ENCODE peak calls at places on chromosomes 2 and 18, in seven cellular contexts. K is BJ; N is activated effector memory CD4-positive, alpha-beta T cell treated with Interleukin-2 at 50 U/mL for 16 hours; T is H54; I is AG20443; A is amygdala; U is putamen. X is an unnamed sample.

GRCh38 chr2:7010376-7010775 is 93.2 kb downstream of the RNF144A start:
- DNase-seq in K (peak), N (no peak), T (no peak), I (peak), A (no peak), U (no peak), X (no peak)

GRCh38 chr2:224362094-224362493 is 39.8 kb downstream of the FAM124B start:
- DNase-seq in K (no peak), N (no peak), T (no peak), I (no peak), A (no peak), U (no peak), X (no peak)

GRCh38 chr2:233468047-233468745 is 98.4 kb downstream of the USP40 start:
- DNase-seq in K (no peak), N (no peak), T (no peak), I (no peak), A (no peak), U (no peak), X (no peak)

GRCh38 chr2:230935132-230935435 is 10.0 kb upstream of the GPR55 start:
- DNase-seq in K (no peak), N (no peak), T (no peak), I (no peak), A (no peak), U (no peak), X (no peak)

GRCh38 chr2:47344890-47345583 is 57.9 kb upstream of the MSH2 start:
- DNase-seq in K (peak), N (no peak), T (peak), I (peak), A (peak), U (peak), X (no peak)

GRCh38 chr2:120939595-120940318 is 204.1 kb downstream of the GLI2 start:
- DNase-seq in K (peak), N (no peak), T (no peak), I (peak), A (no peak), U (no peak), X (no peak)

GRCh38 chr2:73111300-73112025 is 1.3 kb downstream of the RAB11FIP5 start:
- DNase-seq in K (no peak), N (no peak), T (peak), I (peak), A (no peak), U (no peak), X (no peak)

GRCh38 chr2:166573393-166573792 is 79.3 kb upstream of the SCN7A start:
- DNase-seq in K (peak), N (no peak), T (peak), I (peak), A (no peak), U (no peak), X (no peak)

GRCh38 chr2:146108993-146109392 is 1589.1 kb upstream of the ZEB2 start:
- DNase-seq in K (peak), N (no peak), T (no peak), I (no peak), A (no peak), U (no peak), X (no peak)

GRCh38 chr2:126930970-126931590 is 32.4 kb downstream of the TEX51 start:
- DNase-seq in K (no peak), N (no peak), T (no peak), I (no peak), A (no peak), U (no peak), X (no peak)

GRCh38 chr2:68193144-68193543 is 35.5 kb downstream of the PNO1 start:
- DNase-seq in K (no peak), N (no peak), T (no peak), I (no peak), A (no peak), U (no peak), X (no peak)

GRCh38 chr18:58129019-58129374 is 85.0 kb downstream of the NEDD4L start:
- DNase-seq in K (no peak), N (no peak), T (no peak), I (no peak), A (no peak), U (no peak), X (no peak)

GRCh38 chr18:46893360-46893759 is 23.9 kb downstream of the PIAS2 start:
- DNase-seq in K (no peak), N (no peak), T (no peak), I (no peak), A (no peak), U (no peak), X (no peak)

GRCh38 chr2:20093263-20094141 is 42.1 kb upstream of the LAPTM4A start:
- DNase-seq in K (peak), N (no peak), T (peak), I (peak), A (no peak), U (no peak), X (no peak)

GRCh38 chr2:64359892-64360657 is 93.9 kb upstream of the LGALSL start:
- DNase-seq in K (peak), N (no peak), T (peak), I (peak), A (no peak), U (no peak), X (peak)

GRCh38 chr2:95578529-95578928 is 13.3 kb upstream of the TRIM43 start:
- DNase-seq in K (no peak), N (no peak), T (no peak), I (no peak), A (no peak), U (no peak), X (no peak)

GRCh38 chr2:237291138-237291792 is 122.7 kb downstream of the COL6A3 start:
- DNase-seq in K (peak), N (no peak), T (peak), I (peak), A (no peak), U (peak), X (peak)

GRCh38 chr18:76803814-76804213 is 18.5 kb upstream of the ZNF236 start:
- DNase-seq in K (no peak), N (peak), T (no peak), I (peak), A (peak), U (peak), X (no peak)

GRCh38 chr2:167181134-167181533 is 292.9 kb downstream of the XIRP2 start:
- DNase-seq in K (peak), N (no peak), T (no peak), I (peak), A (no peak), U (no peak), X (no peak)

GRCh38 chr18:36314754-36315153 is 17.2 kb downstream of the FHOD3 start:
- DNase-seq in K (no peak), N (no peak), T (no peak), I (peak), A (no peak), U (no peak), X (no peak)

GRCh38 chr2:231123362-231123898 is 1.4 kb downstream of the HTR2B start:
- DNase-seq in K (no peak), N (no peak), T (no peak), I (no peak), A (no peak), U (no peak), X (no peak)

GRCh38 chr2:237033536-237034060 is 52.1 kb upstream of the COPS8 start:
- DNase-seq in K (no peak), N (no peak), T (no peak), I (no peak), A (no peak), U (no peak), X (no peak)

GRCh38 chr18:23593720-23594119 is 7.4 kb upstream of the NPC1 start:
- DNase-seq in K (peak), N (no peak), T (peak), I (peak), A (no peak), U (no peak), X (no peak)

GRCh38 chr2:64766841-64767669 is 113.3 kb upstream of the SERTAD2 start:
- DNase-seq in K (no peak), N (no peak), T (no peak), I (peak), A (no peak), U (peak), X (no peak)

GRCh38 chr2:219632758-219633101 is 5.3 kb downstream of the SLC4A3 start:
- DNase-seq in K (no peak), N (no peak), T (no peak), I (no peak), A (no peak), U (no peak), X (no peak)

GRCh38 chr2:35347561-35347960 is 1008.0 kb upstream of the CRIM1 start:
- DNase-seq in K (no peak), N (no peak), T (no peak), I (no peak), A (no peak), U (no peak), X (no peak)

GRCh38 chr18:5294113-5294617 is 1.4 kb downstream of the ZBTB14 start:
- DNase-seq in K (no peak), N (no peak), T (no peak), I (peak), A (no peak), U (no peak), X (no peak)

GRCh38 chr2:168244318-168244717 is 3.1 kb downstream of the STK39 start:
- DNase-seq in K (no peak), N (peak), T (no peak), I (no peak), A (no peak), U (no peak), X (no peak)

GRCh38 chr2:237603718-237604362 is 13.3 kb upstream of the RAB17 start:
- DNase-seq in K (no peak), N (peak), T (no peak), I (peak), A (no peak), U (peak), X (peak)

GRCh38 chr2:158509928-158510797 is 53.4 kb downstream of the PKP4 start:
- DNase-seq in K (peak), N (no peak), T (no peak), I (peak), A (no peak), U (peak), X (no peak)

GRCh38 chr2:186575302-186575701 is 14.6 kb upstream of the ITGAV start:
- DNase-seq in K (peak), N (no peak), T (peak), I (peak), A (no peak), U (peak), X (peak)

X was measured in ascending aorta.